ENCODE peak calls at places on chromosome 10, in ten cellular contexts. Q is hepatocyte; I is KG1; R is stimulated activated CD8-positive, alpha-beta memory T cell treated with anti-CD3 and anti-CD28 coated beads, Interleukin-15, amount 100 ng/mL, for 24 hours; G is myocyte; L is ELR; Y is A172; X is fibroblast of the aortic adventitia; T is NAMALWA; Z is stimulated activated CD4-positive, alpha-beta T cell treated with anti-CD3 and anti-CD28 coated beads, Interleukin-1b, Interleukin-23, amount 100 ng/mL, for 24 hours. W is an unnamed sample.

GRCh38 chr10:61487506-61487905 is 34.3 kb upstream of the TMEM26 start:
- DNase-seq in Q (no peak), I (no peak), R (no peak), G (peak), L (peak), Y (peak), X (no peak), T (no peak), Z (no peak), W (no peak)

GRCh38 chr10:26939290-26939956 is 78.7 kb upstream of the ABI1 start:
- DNase-seq in Q (no peak), I (no peak), R (no peak), G (peak), L (no peak), Y (no peak), X (no peak), T (no peak), Z (no peak), W (no peak)

GRCh38 chr10:127354255-127354654 is 157.9 kb upstream of the INSYN2A start:
- DNase-seq in Q (no peak), I (no peak), R (no peak), G (no peak), L (no peak), Y (no peak), X (no peak), T (no peak), Z (no peak), W (no peak)

GRCh38 chr10:11192304-11193018 is 174.8 kb downstream of the CELF2 start:
- DNase-seq in Q (no peak), I (no peak), R (no peak), G (peak), L (no peak), Y (no peak), X (no peak), T (no peak), Z (no peak), W (no peak)

GRCh38 chr10:71921319-71922027 is 42.7 kb upstream of the CHST3 start:
- DNase-seq in Q (peak), I (no peak), R (no peak), G (no peak), L (peak), Y (no peak), X (peak), T (no peak), Z (no peak), W (no peak)

GRCh38 chr10:44988957-44989620 is 10.5 kb upstream of the DEPP1 start:
- DNase-seq in Q (no peak), I (no peak), R (no peak), G (no peak), L (no peak), Y (no peak), X (no peak), T (no peak), Z (no peak), W (no peak)

GRCh38 chr10:34715511-34716187 is 99.4 kb downstream of the PARD3 start:
- DNase-seq in Q (no peak), I (no peak), R (no peak), G (no peak), L (no peak), Y (no peak), X (peak), T (no peak), Z (no peak), W (no peak)

GRCh38 chr10:6108631-6109443 is 20.0 kb downstream of the RBM17 start:
- DNase-seq in Q (peak), I (peak), R (no peak), G (peak), L (peak), Y (peak), X (peak), T (peak), Z (no peak), W (peak)

GRCh38 chr10:120971671-120972070 is 120.5 kb downstream of the WDR11 start:
- DNase-seq in Q (no peak), I (no peak), R (no peak), G (no peak), L (no peak), Y (no peak), X (no peak), T (no peak), Z (no peak), W (no peak)

GRCh38 chr10:100607439-100607838 is 71.7 kb downstream of the HIF1AN start:
- DNase-seq in Q (no peak), I (no peak), R (no peak), G (no peak), L (no peak), Y (no peak), X (no peak), T (no peak), Z (no peak), W (no peak)

GRCh38 chr10:3666525-3667302 is 118.3 kb downstream of the KLF6 start:
- DNase-seq in Q (no peak), I (peak), R (no peak), G (no peak), L (no peak), Y (no peak), X (no peak), T (no peak), Z (no peak), W (peak)

GRCh38 chr10:117927334-117927733 is 119.4 kb downstream of the RAB11FIP2 start:
- DNase-seq in Q (no peak), I (no peak), R (no peak), G (no peak), L (no peak), Y (no peak), X (no peak), T (no peak), Z (no peak), W (no peak)

GRCh38 chr10:3482200-3482993 is 302.6 kb downstream of the KLF6 start:
- DNase-seq in Q (peak), I (no peak), R (no peak), G (peak), L (peak), Y (peak), X (peak), T (peak), Z (no peak), W (peak)

GRCh38 chr10:33196377-33196706 is 138.1 kb downstream of the NRP1 start:
- DNase-seq in Q (no peak), I (no peak), R (no peak), G (no peak), L (no peak), Y (no peak), X (no peak), T (no peak), Z (no peak), W (no peak)

GRCh38 chr10:96584474-96584873 is 2.3 kb downstream of the TM9SF3 start:
- DNase-seq in Q (no peak), I (no peak), R (no peak), G (no peak), L (no peak), Y (no peak), X (no peak), T (no peak), Z (no peak), W (no peak)

GRCh38 chr10:95363303-95363912 is 72.6 kb upstream of the PDLIM1 start:
- DNase-seq in Q (peak), I (peak), R (no peak), G (peak), L (peak), Y (peak), X (peak), T (peak), Z (peak), W (peak)

GRCh38 chr10:132574288-132574687 is 36.7 kb downstream of the INPP5A start:
- DNase-seq in Q (no peak), I (no peak), R (no peak), G (no peak), L (no peak), Y (no peak), X (no peak), T (no peak), Z (no peak), W (no peak)

GRCh38 chr10:29343607-29344038 is 54.8 kb downstream of the LYZL1 start:
- DNase-seq in Q (no peak), I (no peak), R (no peak), G (no peak), L (no peak), Y (no peak), X (no peak), T (no peak), Z (no peak), W (no peak)

GRCh38 chr10:71068811-71069411 is 143.5 kb upstream of the UNC5B start:
- DNase-seq in Q (no peak), I (no peak), R (no peak), G (peak), L (peak), Y (peak), X (peak), T (no peak), Z (no peak), W (no peak)

GRCh38 chr10:44925224-44925623 is 14.1 kb downstream of the TMEM72 start:
- DNase-seq in Q (peak), I (no peak), R (no peak), G (peak), L (peak), Y (no peak), X (no peak), T (peak), Z (no peak), W (no peak)

GRCh38 chr10:126221874-126222273 is 166.4 kb downstream of the ADAM12 start:
- DNase-seq in Q (no peak), I (no peak), R (no peak), G (no peak), L (no peak), Y (no peak), X (no peak), T (no peak), Z (no peak), W (no peak)

GRCh38 chr10:25954851-25955250 is 20.8 kb downstream of the MYO3A start:
- DNase-seq in Q (no peak), I (no peak), R (no peak), G (no peak), L (no peak), Y (no peak), X (no peak), T (no peak), Z (no peak), W (no peak)

GRCh38 chr10:131774618-131775443 is 126.0 kb upstream of the PPP2R2D start:
- DNase-seq in Q (no peak), I (no peak), R (no peak), G (no peak), L (no peak), Y (no peak), X (no peak), T (no peak), Z (no peak), W (no peak)

GRCh38 chr10:72511414-72511813 is 114.5 kb downstream of the MICU1 start:
- DNase-seq in Q (no peak), I (no peak), R (no peak), G (no peak), L (no peak), Y (no peak), X (no peak), T (no peak), Z (no peak), W (no peak)

GRCh38 chr10:72080042-72081035 is 8.0 kb downstream of the SPOCK2 start:
- DNase-seq in Q (no peak), I (no peak), R (no peak), G (no peak), L (no peak), Y (no peak), X (peak), T (no peak), Z (no peak), W (no peak)

GRCh38 chr10:61628875-61629513 is 33.7 kb upstream of the CABCOCO1 start:
- DNase-seq in Q (peak), I (no peak), R (no peak), G (peak), L (peak), Y (peak), X (peak), T (no peak), Z (no peak), W (no peak)

GRCh38 chr10:17415046-17415643 is 39.2 kb downstream of the ST8SIA6 start:
- DNase-seq in Q (no peak), I (no peak), R (no peak), G (no peak), L (no peak), Y (no peak), X (no peak), T (no peak), Z (no peak), W (no peak)

GRCh38 chr10:73967022-73967429 is 30.9 kb upstream of the VCL start:
- DNase-seq in Q (no peak), I (no peak), R (no peak), G (no peak), L (no peak), Y (no peak), X (no peak), T (no peak), Z (no peak), W (no peak)

GRCh38 chr10:20768849-20769248 is 128.3 kb downstream of the NEBL start:
- DNase-seq in Q (peak), I (peak), R (no peak), G (peak), L (no peak), Y (peak), X (peak), T (peak), Z (no peak), W (peak)

GRCh38 chr10:35584946-35585345 is 20.2 kb upstream of the GJD4 start:
- DNase-seq in Q (no peak), I (no peak), R (no peak), G (no peak), L (no peak), Y (no peak), X (no peak), T (no peak), Z (no peak), W (no peak)

GRCh38 chr10:69696073-69696731 is 66.2 kb downstream of the FAM241B start:
- DNase-seq in Q (peak), I (no peak), R (no peak), G (peak), L (peak), Y (peak), X (peak), T (peak), Z (no peak), W (peak)